ENCODE peak calls at places on chromosomes 5 and 9, in eight cellular contexts. K, F, U, O, X, J, Q and B are unnamed samples.
A peak's percentile ranks its signal among the peaks of the same experiment; 100 is the strongest.

GRCh38 chr9:107284636-107285035 is 1.6 kb downstream of the RAD23B start:
- DNase-seq in O (no peak), J (no peak), K (no peak), U (peak; percentile 13), X (no peak), Q (no peak), F (no peak), B (no peak)

GRCh38 chr5:121870489-121870888 is 18.8 kb downstream of the FTMT start:
- DNase-seq in J (no peak), K (no peak), X (no peak), O (no peak), U (peak; percentile 41), Q (no peak), F (no peak), B (no peak)

GRCh38 chr5:80960531-80961375 is 590 bp downstream of the RASGRF2 start:
- DNase-seq in Q (peak; percentile 46), O (peak; percentile 19), J (peak; percentile 35), U (peak; percentile 70), X (no peak), K (no peak), F (peak; percentile 31), B (no peak)

GRCh38 chr9:72980600-72981265 is 27.9 kb upstream of the ALDH1A1 start:
- DNase-seq in K (no peak), F (no peak), O (no peak), U (no peak), Q (no peak), X (no peak), J (no peak), B (no peak)

GRCh38 chr5:140178082-140178410 is 3.1 kb downstream of the CYSTM1 start:
- DNase-seq in K (no peak), X (no peak), O (no peak), F (no peak), Q (no peak), U (no peak), J (no peak), B (no peak)

GRCh38 chr5:13019729-13020128 is 924.8 kb downstream of the DNAH5 start:
- DNase-seq in Q (no peak), K (no peak), F (no peak), J (no peak), O (no peak), U (no peak), X (no peak), B (no peak)

GRCh38 chr9:130024597-130024994 is 18.4 kb downstream of the FNBP1 start:
- DNase-seq in X (no peak), K (no peak), Q (no peak), F (peak; percentile 73), U (peak; percentile 49), J (no peak), O (no peak), B (no peak)

GRCh38 chr5:170508036-170508435 is 4.2 kb downstream of the KCNIP1 start:
- DNase-seq in K (no peak), X (no peak), U (no peak), Q (peak; percentile 22), F (no peak), J (no peak), O (no peak), B (no peak)

GRCh38 chr9:133059623-133060022 is 2.2 kb upstream of the CEL start:
- DNase-seq in X (no peak), J (no peak), Q (no peak), O (no peak), U (no peak), F (peak; percentile 59), K (no peak), B (no peak)

GRCh38 chr9:128152781-128153116 is 3.5 kb downstream of the LCN2 start:
- DNase-seq in J (no peak), K (no peak), Q (no peak), X (no peak), F (no peak), U (no peak), O (no peak), B (no peak)

GRCh38 chr5:11985993-11986392 is 81.7 kb upstream of the CTNND2 start:
- DNase-seq in U (no peak), F (no peak), Q (no peak), X (no peak), O (no peak), K (no peak), J (no peak), B (no peak)

GRCh38 chr9:91024841-91025240 is 223.2 kb downstream of the SYK start:
- DNase-seq in U (no peak), J (no peak), F (no peak), Q (no peak), X (no peak), K (no peak), O (no peak), B (no peak)

GRCh38 chr5:150058480-150059126 is 27.8 kb downstream of the CSF1R start:
- DNase-seq in U (peak; percentile 94), K (peak; percentile 88), O (no peak), J (no peak), F (peak; percentile 74), Q (no peak), X (no peak), B (no peak)

GRCh38 chr5:146499680-146500079 is 16.3 kb downstream of the GPR151 start:
- DNase-seq in K (no peak), U (no peak), Q (no peak), O (no peak), J (no peak), X (no peak), F (no peak), B (no peak)

GRCh38 chr9:128022886-128023285 is 42.1 kb upstream of the EEIG1 start:
- DNase-seq in F (no peak), U (no peak), Q (no peak), K (no peak), O (no peak), J (no peak), X (no peak), B (no peak)

GRCh38 chr9:126682928-126683697 is 69.4 kb downstream of the LMX1B start:
- DNase-seq in F (no peak), Q (no peak), O (no peak), J (no peak), X (no peak), K (no peak), U (no peak), B (no peak)